ENCODE peak calls at places on chromosomes 4 and X, in eight cellular contexts. O is lower lobe of right lung; F is RWPE1; M is germinal center; Z is T-cell; T is SK-MEL-5; Q is uterus; E is CD4-positive, alpha-beta T cell. S is an unnamed sample.

GRCh38 chrX:14676431-14676830 is 147.1 kb downstream of the GLRA2 start:
- DNase-seq in O (no peak), F (no peak), M (no peak), Z (no peak), T (no peak), Q (no peak), E (no peak), S (no peak)

GRCh38 chr4:174946246-174946645 is 28.1 kb downstream of the ADAM29 start:
- DNase-seq in O (no peak), F (no peak), M (no peak), Z (no peak), T (no peak), Q (no peak), E (no peak), S (no peak)

GRCh38 chr4:62131049-62131448 is 930.9 kb downstream of the ADGRL3 start:
- DNase-seq in O (no peak), F (no peak), M (no peak), Z (no peak), T (no peak), Q (no peak), E (no peak), S (no peak)

GRCh38 chr4:128427832-128428366 is 140.3 kb upstream of the PGRMC2 start:
- DNase-seq in O (peak), F (peak), M (no peak), Z (no peak), T (peak), Q (no peak), E (no peak), S (peak)

GRCh38 chrX:30702736-30703135 is 49.5 kb downstream of the GK start:
- DNase-seq in O (no peak), F (no peak), M (no peak), Z (no peak), T (peak), Q (no peak), E (no peak), S (no peak)

GRCh38 chr4:41977709-41978108 is 3.8 kb upstream of the DCAF4L1 start:
- DNase-seq in O (no peak), F (no peak), M (no peak), Z (no peak), T (no peak), Q (no peak), E (no peak), S (no peak)

GRCh38 chr4:48017108-48017527 is 546 bp downstream of the NIPAL1 start:
- DNase-seq in O (peak), F (peak), M (peak), Z (no peak), T (no peak), Q (peak), E (no peak), S (peak)

GRCh38 chr4:126568652-126569580 is 1063.8 kb upstream of the INTU start:
- DNase-seq in O (no peak), F (no peak), M (no peak), Z (no peak), T (no peak), Q (no peak), E (no peak), S (no peak)

GRCh38 chr4:54146139-54146538 is 46.2 kb downstream of the GSX2 start:
- DNase-seq in O (no peak), F (no peak), M (no peak), Z (no peak), T (no peak), Q (no peak), E (no peak), S (no peak)

GRCh38 chr4:13840573-13841185 is 213.2 kb upstream of the BOD1L1 start:
- DNase-seq in O (no peak), F (no peak), M (no peak), Z (no peak), T (no peak), Q (no peak), E (no peak), S (no peak)

GRCh38 chr4:74873545-74874295 is 59.2 kb upstream of the PARM1 start:
- DNase-seq in O (no peak), F (no peak), M (peak), Z (no peak), T (peak), Q (no peak), E (no peak), S (no peak)

GRCh38 chr4:79650794-79651431 is 242.9 kb upstream of the GK2 start:
- DNase-seq in O (no peak), F (peak), M (no peak), Z (no peak), T (no peak), Q (no peak), E (no peak), S (no peak)

S was measured in right lobe of liver.